ENCODE peak calls at places on chromosomes 4 and X, in seven cellular contexts. C is right atrium auricular region, J is cardiac muscle cell, O is neuronal stem cell, W is aorta, N is colonic mucosa, P is right lobe of liver. B is an unnamed sample.

GRCh38 chrX:9912341-9912740 is 54.8 kb upstream of the CLDN34 start:
- DNase-seq in C (no peak), J (peak; percentile 37), O (peak; percentile 37), W (no peak), N (no peak), P (no peak), B (no peak)

GRCh38 chr4:113003841-113004240 is 45.6 kb upstream of the ANK2 start:
- DNase-seq in C (no peak), J (no peak), O (no peak), W (no peak), N (no peak), P (no peak), B (no peak)

GRCh38 chr4:7815562-7815961 is 124.1 kb downstream of the AFAP1 start:
- DNase-seq in C (no peak), J (peak; percentile 74), O (no peak), W (no peak), N (no peak), P (no peak), B (no peak)

GRCh38 chrX:2177541-2177940 is 323.2 kb downstream of the DHRSX start:
- DNase-seq in C (no peak), J (no peak), O (no peak), W (no peak), N (no peak), P (no peak), B (no peak)

GRCh38 chrX:148049441-148049840 is 68.3 kb downstream of the FMR1NB start:
- DNase-seq in C (no peak), J (peak; percentile 48), O (peak; percentile 32), W (no peak), N (no peak), P (no peak), B (no peak)

GRCh38 chr4:156606444-156607197 is 365.0 kb downstream of the PDGFC start:
- DNase-seq in C (no peak), J (peak; percentile 30), O (no peak), W (no peak), N (no peak), P (no peak), B (no peak)

GRCh38 chrX:104122829-104123228 is 10.5 kb downstream of the ZCCHC18 start:
- DNase-seq in C (no peak), J (no peak), O (no peak), W (no peak), N (no peak), P (no peak), B (no peak)

GRCh38 chr4:183405371-183405770 is 39.1 kb upstream of the CDKN2AIP start:
- DNase-seq in C (no peak), J (no peak), O (no peak), W (no peak), N (no peak), P (no peak), B (no peak)

GRCh38 chr4:88583643-88584470 is 8.4 kb upstream of the HERC3 start:
- DNase-seq in C (no peak), J (no peak), O (no peak), W (no peak), N (no peak), P (no peak), B (no peak)

GRCh38 chr4:54098375-54098774 is 1.6 kb upstream of the GSX2 start:
- DNase-seq in C (no peak), J (no peak), O (no peak), W (no peak), N (no peak), P (no peak), B (no peak)

GRCh38 chr4:4477796-4478195 is 64.1 kb downstream of the STX18 start:
- DNase-seq in C (no peak), J (no peak), O (no peak), W (no peak), N (no peak), P (no peak), B (no peak)

GRCh38 chrX:65706041-65706828 is 38.8 kb downstream of the MSN start:
- DNase-seq in C (peak; percentile 70), J (peak; percentile 75), O (no peak), W (peak; percentile 84), N (no peak), P (peak; percentile 37), B (no peak)

GRCh38 chrX:123087326-123087725 is 96.8 kb upstream of the GRIA3 start:
- DNase-seq in C (no peak), J (no peak), O (no peak), W (no peak), N (no peak), P (no peak), B (no peak)

DNA sequence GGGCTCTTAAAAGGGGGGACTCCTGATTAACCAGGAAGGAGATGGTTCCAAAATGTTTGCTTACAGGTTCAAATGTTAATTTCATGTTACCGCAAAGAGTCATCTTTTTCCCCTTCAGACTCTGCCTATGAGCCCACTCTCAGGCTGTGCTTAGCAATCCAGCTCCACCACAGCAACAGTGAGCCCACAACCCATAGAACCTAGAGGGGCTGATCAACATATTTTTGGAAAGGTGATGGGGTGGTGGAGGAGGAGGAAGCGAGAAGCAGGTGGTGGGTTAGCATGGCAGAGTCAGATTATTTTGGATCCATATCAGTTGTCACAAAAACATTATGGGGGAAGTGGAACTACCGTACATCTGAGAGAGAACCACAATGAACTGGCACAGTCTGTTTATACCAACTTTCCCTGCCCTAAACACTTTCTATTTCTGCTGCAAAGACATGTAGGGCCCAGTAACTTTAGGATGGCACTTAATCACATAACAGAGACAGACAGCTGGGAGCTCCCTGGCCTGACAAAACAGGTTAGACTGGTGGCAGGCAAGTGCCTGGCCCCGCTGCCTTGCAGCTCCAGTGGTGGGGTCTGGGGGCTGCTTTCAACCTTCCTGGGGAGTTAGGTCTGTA is 4.4 kb downstream of the SLC9A7 start:
- DNase-seq in C (no peak), J (no peak), O (no peak), W (no peak), N (no peak), P (no peak), B (no peak)
- H3K27ac ChIP-seq in C (no peak overlapping the region), J (no peak overlapping the region), O (no peak overlapping the region), W (no peak overlapping the region), N (no peak overlapping the region), P (no peak overlapping the region), B (no peak overlapping the region)

DNA sequence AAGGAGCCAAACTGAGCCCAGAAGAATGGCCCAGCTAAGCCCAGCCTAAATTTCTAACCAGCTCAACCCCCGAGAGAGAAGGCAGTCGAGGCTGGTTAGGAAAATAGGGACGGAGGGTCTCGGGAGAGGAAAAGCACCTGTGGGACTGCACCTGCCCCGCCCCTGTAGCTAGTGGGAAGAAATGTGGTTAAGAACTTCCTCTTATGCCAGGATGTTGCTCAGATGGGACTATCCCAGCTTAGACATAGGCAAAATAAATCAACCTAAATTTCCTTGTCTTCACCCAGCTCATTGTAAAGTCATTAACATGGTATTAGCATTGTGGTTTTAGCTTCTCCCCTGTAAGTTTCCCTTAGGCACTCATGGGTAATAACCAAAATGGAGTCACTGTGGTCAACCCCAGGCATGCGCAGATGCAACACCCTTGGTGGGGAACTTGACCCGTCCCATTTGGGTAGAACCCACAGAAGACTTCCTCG is 86.8 kb downstream of the ZNF718 start:
- DNase-seq in C (no peak), J (no peak), O (no peak), W (no peak), N (no peak), P (no peak), B (no peak)
- H3K9me3 ChIP-seq in C (no peaks in the 10 kb centered on the region), J (no peaks in the 10 kb centered on the region), O (peaks cover 13% of the 10 kb centered on the region), W (peaks cover 1% of the 10 kb centered on the region), N (no peaks in the 10 kb centered on the region), P (no peaks in the 10 kb centered on the region), B (peaks cover 70% of the 10 kb centered on the region)

GRCh38 chrX:68439341-68439740 is 6.0 kb upstream of the OPHN1 start:
- DNase-seq in C (no peak), J (no peak), O (no peak), W (no peak), N (no peak), P (no peak), B (no peak)

GRCh38 chrX:68438575-68438974 is 5.3 kb upstream of the OPHN1 start:
- DNase-seq in C (no peak), J (no peak), O (no peak), W (no peak), N (no peak), P (no peak), B (no peak)

GRCh38 chrX:68443155-68443868 is 10.0 kb upstream of the OPHN1 start:
- DNase-seq in C (no peak), J (peak; percentile 18), O (no peak), W (no peak), N (no peak), P (no peak), B (peak; percentile 32)

GRCh38 chrX:68440438-68440837 is 7.1 kb upstream of the OPHN1 start:
- DNase-seq in C (no peak), J (no peak), O (no peak), W (no peak), N (no peak), P (no peak), B (no peak)

GRCh38 chrX:68440940-68441339 is 7.6 kb upstream of the OPHN1 start:
- DNase-seq in C (peak; percentile 61), J (peak; percentile 88), O (no peak), W (peak; percentile 77), N (peak; percentile 83), P (peak; percentile 43), B (no peak)
- H3K4me1 ChIP-seq in C (peaks cover 8% of the 10 kb centered on the region), J (no peaks in the 10 kb centered on the region), O (no peaks in the 10 kb centered on the region), W (no peaks in the 10 kb centered on the region), N (no peaks in the 10 kb centered on the region), P (no peaks in the 10 kb centered on the region), B (peaks cover 3% of the 10 kb centered on the region)

DNA sequence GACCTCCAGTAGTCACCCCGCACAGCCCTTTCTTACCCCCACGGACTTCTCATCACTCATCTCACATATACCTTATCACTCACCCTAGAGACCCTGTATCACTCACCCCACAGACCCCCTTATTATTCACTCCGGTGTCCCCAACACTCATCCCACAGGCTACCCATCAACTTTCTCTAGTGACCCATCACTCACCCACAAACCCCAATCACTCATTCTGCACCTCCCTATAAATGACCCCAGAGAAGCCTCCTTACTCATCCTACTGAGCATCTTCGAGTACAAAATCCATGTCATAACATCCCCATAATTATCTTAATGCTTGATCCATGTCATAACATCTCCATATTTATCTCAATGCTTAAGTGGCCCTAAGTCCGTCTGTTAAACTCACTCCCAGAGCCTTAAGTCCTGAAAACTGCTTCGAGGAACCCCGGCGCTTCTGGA is 934 bp downstream of the ZNF41 start:
- DNase-seq in C (no peak), J (no peak), O (no peak), W (no peak), N (no peak), P (no peak), B (no peak)
- H3K27ac ChIP-seq in C (peak overlapping the region; percentile 96), J (peak overlapping the region; percentile 96), O (no peak overlapping the region), W (no peak overlapping the region), N (peak overlapping the region; percentile 89), P (peak overlapping the region; percentile 89), B (peak overlapping the region; percentile 87)